ENCODE peak calls at places on chromosomes 16 and 17, in six cellular contexts. W, H, D, F, T and P are unnamed samples.
A peak's percentile ranks its signal among the peaks of the same experiment; 100 is the strongest.

GRCh38 chr16:25063865-25064264 is 47.7 kb upstream of the LCMT1 start:
- DNase-seq in W (no peak), H (no peak), D (peak; percentile 31), F (no peak), T (no peak), P (peak; percentile 95)

GRCh38 chr16:56985288-56985961 is 3.9 kb upstream of the NLRC5 start:
- DNase-seq in W (peak; percentile 49), H (no peak), D (peak; percentile 87), F (peak; percentile 68), T (peak; percentile 92), P (peak; percentile 87)

GRCh38 chr17:4858880-4859260 is 25.7 kb downstream of the MINK1 start:
- DNase-seq in W (peak; percentile 76), H (no peak), D (no peak), F (peak; percentile 92), T (peak; percentile 87), P (peak; percentile 73)

GRCh38 chr17:83078378-83079339 is 750 bp upstream of the METRNL start:
- DNase-seq in W (peak; percentile 35), H (no peak), D (no peak), F (no peak), T (no peak), P (no peak)

GRCh38 chr17:5788266-5788900 is 204.1 kb upstream of the NLRP1 start:
- DNase-seq in W (no peak), H (no peak), D (peak; percentile 71), F (no peak), T (peak; percentile 67), P (peak; percentile 11)

GRCh38 chr17:28279411-28279810 is 39.6 kb upstream of the TMEM97 start:
- DNase-seq in W (no peak), H (no peak), D (no peak), F (no peak), T (no peak), P (no peak)

GRCh38 chr17:21075739-21076085 is 32.9 kb upstream of the USP22 start:
- DNase-seq in W (no peak), H (no peak), D (no peak), F (no peak), T (no peak), P (no peak)

GRCh38 chr17:40612510-40613244 is 34.9 kb downstream of the SMARCE1 start:
- DNase-seq in W (no peak), H (peak; percentile 87), D (no peak), F (peak; percentile 95), T (no peak), P (no peak)

GRCh38 chr16:63998-64913 is 8.2 kb downstream of the RHBDF1 start:
- DNase-seq in W (no peak), H (no peak), D (no peak), F (no peak), T (no peak), P (no peak)

GRCh38 chr16:85162478-85163277 is 50.4 kb upstream of the CIBAR2 start:
- DNase-seq in W (no peak), H (no peak), D (peak; percentile 70), F (peak; percentile 70), T (no peak), P (peak; percentile 79)

GRCh38 chr16:89495121-89495520 is 4.8 kb upstream of the ANKRD11 start:
- DNase-seq in W (no peak), H (no peak), D (peak; percentile 62), F (peak; percentile 57), T (no peak), P (no peak)

GRCh38 chr16:29843942-29844341 is 19.1 kb downstream of the CDIPT start:
- DNase-seq in W (no peak), H (no peak), D (no peak), F (no peak), T (no peak), P (no peak)

GRCh38 chr17:66524848-66525247 is 222.4 kb downstream of the PRKCA start:
- DNase-seq in W (no peak), H (no peak), D (no peak), F (no peak), T (no peak), P (no peak)

GRCh38 chr16:13070268-13070667 is 168.9 kb downstream of the SHISA9 start:
- DNase-seq in W (peak; percentile 40), H (no peak), D (no peak), F (peak; percentile 95), T (no peak), P (no peak)

GRCh38 chr17:8080208-8080798 is 7.2 kb downstream of the ALOX12B start:
- DNase-seq in W (no peak), H (no peak), D (no peak), F (no peak), T (no peak), P (no peak)

GRCh38 chr16:23296994-23297393 is 5.1 kb upstream of the SCNN1B start:
- DNase-seq in W (no peak), H (no peak), D (no peak), F (no peak), T (no peak), P (no peak)

GRCh38 chr16:72961115-72961832 is 86.7 kb downstream of the ZFHX3 start:
- DNase-seq in W (no peak), H (no peak), D (no peak), F (peak; percentile 69), T (peak; percentile 19), P (no peak)

GRCh38 chr16:5309946-5310611 is 212.5 kb upstream of the EEF2KMT start:
- DNase-seq in W (no peak), H (no peak), D (no peak), F (no peak), T (no peak), P (no peak)

GRCh38 chr16:80954985-80955384 is 51.7 kb downstream of the CMC2 start:
- DNase-seq in W (no peak), H (no peak), D (no peak), F (no peak), T (no peak), P (peak; percentile 24)